ENCODE peak calls at places on chromosomes 7 and 10, in five cellular contexts. W, X, R, I and K are unnamed samples.

GRCh38 chr10:126065751-126066150 is 169.4 kb downstream of the FANK1 start:
- DNase-seq in W (no peak), X (no peak), R (no peak), I (no peak), K (no peak)

GRCh38 chr7:2109936-2110585 is 122.7 kb downstream of the MAD1L1 start:
- DNase-seq in W (peak; percentile 36), X (peak; percentile 70), R (peak; percentile 89), I (peak; percentile 94), K (no peak)

GRCh38 chr7:44059219-44060090 is 5.9 kb downstream of the PGAM2 start:
- DNase-seq in W (no peak), X (no peak), R (no peak), I (no peak), K (no peak)

GRCh38 chr10:118504044-118504944 is 91.2 kb downstream of the PRLHR start:
- DNase-seq in W (no peak), X (no peak), R (peak; percentile 65), I (peak; percentile 78), K (no peak)

GRCh38 chr10:12097791-12098190 is 29.0 kb downstream of the DHTKD1 start:
- DNase-seq in W (no peak), X (no peak), R (no peak), I (no peak), K (no peak)

GRCh38 chr7:19066109-19066508 is 51.3 kb downstream of the TWIST1 start:
- DNase-seq in W (no peak), X (no peak), R (no peak), I (no peak), K (no peak)

GRCh38 chr7:75962607-75963382 is 31.6 kb downstream of the TMEM120A start:
- DNase-seq in W (no peak), X (peak; percentile 79), R (no peak), I (no peak), K (no peak)

GRCh38 chr7:54112568-54112967 is 429.6 kb upstream of the VSTM2A start:
- DNase-seq in W (no peak), X (no peak), R (no peak), I (no peak), K (no peak)

GRCh38 chr10:46267132-46267985 is 19.4 kb upstream of the ANTXRL start:
- DNase-seq in W (no peak), X (no peak), R (no peak), I (no peak), K (no peak)

GRCh38 chr7:27130540-27131389 is at the start of gene HOXA4:
- DNase-seq in W (no peak), X (peak; percentile 77), R (no peak), I (no peak), K (no peak)

GRCh38 chr7:46191776-46192175 is 270.7 kb upstream of the IGFBP3 start:
- DNase-seq in W (no peak), X (no peak), R (no peak), I (no peak), K (no peak)

GRCh38 chr10:18005781-18006456 is 54.2 kb downstream of the SLC39A12 start:
- DNase-seq in W (no peak), X (no peak), R (no peak), I (no peak), K (no peak)

GRCh38 chr7:5594616-5595544 is 171.2 kb upstream of the TNRC18 start:
- DNase-seq in W (no peak), X (no peak), R (peak; percentile 66), I (no peak), K (peak; percentile 82)

GRCh38 chr7:95508780-95509179 is 23.0 kb downstream of the ASB4 start:
- DNase-seq in W (no peak), X (no peak), R (no peak), I (no peak), K (no peak)

GRCh38 chr7:27235387-27236052 is 7.1 kb upstream of the EVX1 start:
- DNase-seq in W (no peak), X (peak; percentile 13), R (peak; percentile 32), I (peak; percentile 16), K (no peak)

GRCh38 chr7:26167293-26167934 is 15.4 kb downstream of the NFE2L3 start:
- DNase-seq in W (no peak), X (no peak), R (no peak), I (no peak), K (no peak)

GRCh38 chr7:41466760-41467384 is 236.0 kb downstream of the INHBA start:
- DNase-seq in W (no peak), X (peak; percentile 3), R (no peak), I (no peak), K (no peak)

GRCh38 chr7:102434039-102434481 is 685 bp downstream of the ORAI2 start:
- DNase-seq in W (no peak), X (no peak), R (no peak), I (no peak), K (no peak)

GRCh38 chr10:37495415-37495814 is 362.0 kb downstream of the ZNF248 start:
- DNase-seq in W (no peak), X (no peak), R (no peak), I (no peak), K (no peak)

GRCh38 chr7:13050703-13051102 is 363.3 kb downstream of the ARL4A start:
- DNase-seq in W (no peak), X (peak; percentile 28), R (peak; percentile 51), I (no peak), K (no peak)

GRCh38 chr10:600876-601275 is 88.6 kb downstream of the DIP2C start:
- DNase-seq in W (no peak), X (no peak), R (no peak), I (no peak), K (no peak)
- H3K4me3 ChIP-seq in W (no peak overlapping the region), X (no peak overlapping the region), R (no peak overlapping the region), I (no peak overlapping the region), K (no peak overlapping the region)

DNA sequence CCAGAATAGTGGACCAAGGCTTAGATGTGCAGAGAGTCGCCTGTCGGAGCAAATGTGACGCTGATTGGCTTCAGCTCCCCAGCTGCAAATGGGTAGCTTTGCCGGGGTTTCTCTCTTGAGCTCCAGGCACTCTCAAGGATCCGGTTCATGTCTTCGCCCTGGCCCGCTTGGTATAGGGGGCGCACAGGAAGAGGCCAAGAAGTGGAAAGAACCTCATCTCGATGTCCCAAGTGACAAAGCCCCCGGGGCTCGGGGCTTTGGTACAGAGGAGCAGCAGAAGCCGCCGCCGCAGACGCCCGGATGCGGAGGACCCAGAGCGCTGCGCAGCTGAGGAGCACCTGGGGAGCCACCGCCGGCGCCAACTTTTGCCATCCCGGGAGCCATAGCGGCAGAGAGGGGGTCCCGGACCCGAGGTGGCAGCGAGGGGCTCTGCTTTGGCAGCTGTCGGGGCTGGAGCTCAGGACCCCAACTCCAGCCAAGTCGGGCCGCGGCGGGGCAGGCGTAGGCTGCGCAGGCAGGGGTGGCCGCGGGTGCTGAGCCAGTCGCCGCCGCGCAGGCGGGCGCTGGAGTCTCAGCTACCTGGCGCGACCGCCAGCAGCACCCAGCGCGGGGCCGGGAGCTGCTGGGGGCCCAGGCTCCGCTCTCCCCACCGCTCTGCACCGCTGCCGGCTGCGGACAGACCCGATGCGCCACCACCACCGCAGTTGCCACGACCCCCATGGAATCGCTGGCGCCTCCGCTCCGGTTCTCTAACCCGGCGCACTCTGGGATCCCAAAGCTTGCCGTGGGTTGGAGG is 466.5 kb downstream of the XPNPEP1 start:
- DNase-seq in W (no peak), X (no peak), R (no peak), I (no peak), K (peak; percentile 75)
- TF ChIP-seq EZH2 in W (no peak), X (no peak), R (no peak), I (no peak), K (peak; percentile 55)

GRCh38 chr7:130481898-130482297 is 10.0 kb upstream of the MEST start:
- DNase-seq in W (no peak), X (no peak), R (no peak), I (no peak), K (no peak)
- TF ChIP-seq YY1 in W (no peak), X (no peak), R (no peak), I (no peak), K (no peak)

DNA sequence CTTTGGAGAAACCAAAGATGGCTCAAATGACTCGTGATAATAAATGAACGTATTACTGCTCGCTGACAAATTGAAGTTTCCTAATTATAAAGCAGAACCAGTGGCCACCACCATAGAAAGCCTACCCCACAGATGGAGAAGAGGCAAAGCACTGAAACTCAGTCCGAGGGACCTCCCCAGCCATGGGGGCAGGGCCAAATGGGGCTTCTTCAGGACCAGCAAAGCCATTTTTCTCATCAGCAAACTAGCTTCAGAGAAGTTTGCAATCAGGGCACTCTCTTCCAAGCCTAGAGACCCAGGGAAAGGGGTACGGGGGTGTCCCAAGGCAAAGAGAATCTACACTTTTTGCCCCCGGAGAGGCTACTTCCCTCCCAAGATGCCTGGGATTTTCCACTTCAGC is 4.4 kb upstream of the IL6 start:
- DNase-seq in W (no peak), X (no peak), R (no peak), I (no peak), K (no peak)
- H3K4me3 ChIP-seq in W (no peak overlapping the region), X (no peak overlapping the region), R (no peak overlapping the region), I (no peak overlapping the region), K (no peak overlapping the region)

GRCh38 chr7:70636169-70636568 is 495.8 kb upstream of the GALNT17 start:
- DNase-seq in W (no peak), X (no peak), R (no peak), I (no peak), K (no peak)
- TF ChIP-seq EZH2 in W (no peak), X (no peak), R (no peak), I (no peak), K (no peak)

GRCh38 chr7:30395676-30396075 is 82.9 kb downstream of the NOD1 start:
- DNase-seq in W (no peak), X (no peak), R (no peak), I (no peak), K (no peak)

GRCh38 chr7:30391806-30392205 is 86.8 kb downstream of the NOD1 start:
- DNase-seq in W (no peak), X (no peak), R (no peak), I (no peak), K (no peak)

GRCh38 chr7:30390872-30391646 is 87.5 kb downstream of the NOD1 start:
- DNase-seq in W (no peak), X (no peak), R (no peak), I (no peak), K (no peak)

DNA sequence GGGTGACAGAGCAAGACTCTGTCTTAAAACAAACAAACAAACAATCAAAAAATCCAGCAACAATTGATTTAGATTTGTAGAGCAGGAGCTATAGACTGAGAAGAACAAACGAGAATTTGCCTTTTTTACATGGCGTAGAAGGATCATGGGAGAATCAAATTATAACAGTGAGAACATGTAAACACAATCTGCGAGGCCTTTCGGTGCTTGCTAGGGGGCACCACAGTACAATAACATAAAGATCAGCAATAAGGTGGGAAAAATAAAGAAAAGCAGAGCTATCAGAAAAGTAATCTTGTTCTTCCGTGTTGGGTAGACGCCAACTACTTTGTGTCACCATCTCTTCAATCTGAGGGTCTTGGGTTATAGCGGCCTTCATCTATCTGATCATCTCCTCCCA is 82.2 kb downstream of the NOD1 start:
- DNase-seq in W (no peak), X (no peak), R (peak; percentile 25), I (no peak), K (no peak)
- TF ChIP-seq YY1 in W (no peak), X (no peak), R (no peak), I (no peak), K (no peak)

GRCh38 chr10:21292763-21293517 is 232.5 kb downstream of the SKIDA1 start:
- DNase-seq in W (no peak), X (peak; percentile 84), R (peak; percentile 51), I (peak; percentile 95), K (no peak)
- H3K4me3 ChIP-seq in W (no peak overlapping the region), X (no peak overlapping the region), R (no peak overlapping the region), I (peak overlapping the region; percentile 32), K (peak overlapping the region; percentile 65)